ENCODE peak calls at places on chromosomes 11 and 22, in nine cellular contexts. J is fibroblast of mammary gland; Q is CD8-positive, alpha-beta memory T cell; F is spleen; M is SK-N-SH; X is right lobe of liver; R is fibroblast of lung; T is lower lobe of right lung; N is HAP-1. S is an unnamed sample.

GRCh38 chr11:1864216-1864615 is 11.3 kb downstream of the LSP1 start:
- DNase-seq in M (peak), T (peak), F (peak), R (peak), X (no peak), N (no peak), J (no peak), Q (no peak), S (no peak)

GRCh38 chr11:13692172-13692571 is 23.7 kb downstream of the FAR1 start:
- DNase-seq in F (no peak), J (no peak), T (no peak), N (no peak), Q (no peak), M (no peak), X (no peak), R (no peak), S (no peak)

GRCh38 chr22:20130319-20130718 is 1.3 kb upstream of the ZDHHC8 start:
- DNase-seq in X (no peak), N (no peak), F (no peak), R (no peak), M (no peak), J (no peak), Q (no peak), T (no peak), S (no peak)

GRCh38 chr11:117145393-117145761 is 1.3 kb downstream of the PAFAH1B2 start:
- DNase-seq in F (no peak), N (peak), X (no peak), M (peak), Q (no peak), T (no peak), R (peak), J (peak), S (peak)

GRCh38 chr11:27444801-27445215 is 27.8 kb downstream of the LGR4 start:
- DNase-seq in J (no peak), Q (no peak), X (no peak), T (no peak), R (no peak), F (no peak), M (no peak), N (peak), S (no peak)

GRCh38 chr11:10885703-10886363 is 28.0 kb upstream of the ZBED5 start:
- DNase-seq in J (peak), F (no peak), T (no peak), X (no peak), R (peak), Q (no peak), M (peak), N (no peak), S (no peak)

GRCh38 chr11:125382211-125382807 is 113.8 kb downstream of the FEZ1 start:
- DNase-seq in T (no peak), M (no peak), J (no peak), N (no peak), Q (no peak), R (no peak), F (peak), X (no peak), S (no peak)

GRCh38 chr11:134579709-134580634 is 167.9 kb upstream of the B3GAT1 start:
- DNase-seq in Q (no peak), J (no peak), M (peak), T (no peak), N (no peak), F (no peak), X (no peak), R (no peak), S (no peak)

GRCh38 chr11:128553662-128554392 is 33.5 kb downstream of the ETS1 start:
- DNase-seq in M (no peak), T (no peak), Q (no peak), X (no peak), F (no peak), N (no peak), R (no peak), J (peak), S (no peak)

GRCh38 chr11:133115099-133115498 is 417.2 kb downstream of the OPCML start:
- DNase-seq in Q (no peak), T (no peak), R (no peak), M (no peak), J (no peak), X (peak), N (no peak), F (no peak), S (no peak)
- H3K4me3 ChIP-seq in Q (no peak), T (no peak), R (no peak), M (no peak), J (no peak), X (no peak), N (no peak), F (no peak), S (no peak)

GRCh38 chr22:39996732-39997131 is 2.0 kb downstream of the FAM83F start:
- DNase-seq in T (no peak), M (no peak), J (no peak), R (no peak), Q (no peak), F (no peak), X (no peak), N (no peak), S (no peak)

GRCh38 chr22:39994566-39995345 is at the start of gene FAM83F:
- DNase-seq in M (no peak), T (peak), J (no peak), Q (peak), F (peak), R (no peak), X (peak), N (no peak), S (peak)

GRCh38 chr22:39994046-39994565 is 648 bp upstream of the FAM83F start:
- DNase-seq in T (no peak), N (no peak), X (no peak), F (no peak), R (no peak), Q (no peak), M (no peak), J (no peak), S (no peak)

GRCh38 chr22:39997421-39997820 is 2.7 kb downstream of the FAM83F start:
- DNase-seq in F (no peak), R (no peak), T (no peak), M (no peak), X (no peak), Q (no peak), N (no peak), J (no peak), S (no peak)

GRCh38 chr22:39995346-39996252 is 845 bp downstream of the FAM83F start:
- DNase-seq in R (no peak), Q (no peak), F (no peak), J (no peak), N (no peak), M (no peak), X (peak), T (no peak), S (peak)
- H3K4me3 ChIP-seq in R (no peak), Q (no peak), F (peak), J (no peak), N (no peak), M (no peak), X (peak), T (peak), S (peak)

GRCh38 chr11:88555829-88556202 is 218.3 kb upstream of the CTSC start:
- DNase-seq in Q (no peak), J (peak), T (no peak), F (no peak), M (no peak), N (no peak), R (peak), X (no peak), S (no peak)
- H3K4me3 ChIP-seq in Q (no peak), J (no peak), T (no peak), F (no peak), M (peak), N (no peak), R (no peak), X (no peak), S (no peak)

GRCh38 chr11:32436751-32437405 is 1.5 kb upstream of the WT1 start:
- DNase-seq in F (no peak), R (no peak), J (no peak), M (peak), Q (no peak), X (no peak), T (no peak), N (no peak), S (no peak)

GRCh38 chr11:32435947-32436750 is 810 bp upstream of the WT1 start:
- DNase-seq in R (no peak), T (no peak), N (no peak), J (no peak), X (no peak), M (peak), F (peak), Q (no peak), S (no peak)

GRCh38 chr11:32435152-32435480 is 223 bp downstream of the WT1 start:
- DNase-seq in M (no peak), J (no peak), N (peak), R (no peak), T (no peak), F (peak), Q (no peak), X (no peak), S (no peak)

GRCh38 chr11:32434387-32435151 is 770 bp downstream of the WT1 start:
- DNase-seq in R (no peak), Q (no peak), N (peak), F (peak), M (peak), X (no peak), T (no peak), J (no peak), S (no peak)

DNA sequence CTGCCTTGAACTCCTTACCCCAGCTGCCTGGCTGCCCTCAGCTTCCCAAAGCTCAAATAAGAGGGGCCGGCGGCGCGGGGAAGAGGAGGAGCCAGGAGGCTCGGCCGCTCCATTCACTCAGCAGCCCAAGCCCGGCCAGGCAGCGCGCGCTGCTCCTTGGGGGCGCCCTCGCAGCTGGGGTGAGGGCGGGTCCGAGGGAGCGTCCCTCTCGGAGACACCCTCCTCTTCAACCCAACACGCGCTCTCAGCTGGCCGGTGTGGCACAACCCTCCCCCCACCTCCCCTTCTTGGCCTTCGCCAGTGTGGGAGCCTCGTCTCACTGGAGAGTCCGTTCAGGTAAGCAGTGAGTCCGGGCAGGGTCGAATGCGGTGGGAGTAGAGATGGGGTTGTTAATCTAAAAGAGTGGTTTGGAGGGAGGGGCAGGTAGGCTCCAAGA is at the start of gene WT1:
- DNase-seq in F (peak), Q (no peak), N (peak), M (peak), T (no peak), X (no peak), J (no peak), R (no peak), S (no peak)
- H3K4me3 ChIP-seq in F (peak), Q (no peak), N (peak), M (no peak), T (peak), X (peak), J (no peak), R (no peak), S (no peak)

GRCh38 chr11:44567876-44568256 is 2.4 kb downstream of the CD82 start:
- DNase-seq in T (no peak), F (peak), J (no peak), X (no peak), Q (no peak), R (no peak), N (no peak), M (no peak), S (no peak)

GRCh38 chr11:44566559-44566949 is 1.1 kb downstream of the CD82 start:
- DNase-seq in F (no peak), R (no peak), T (no peak), X (no peak), N (no peak), M (no peak), J (no peak), Q (no peak), S (no peak)

GRCh38 chr11:44566952-44567875 is 1.8 kb downstream of the CD82 start:
- DNase-seq in J (no peak), F (no peak), X (no peak), N (no peak), T (no peak), R (no peak), Q (peak), M (no peak), S (no peak)

GRCh38 chr11:44568706-44569473 is 3.4 kb downstream of the CD82 start:
- DNase-seq in Q (peak), R (peak), T (peak), M (peak), J (peak), X (peak), N (no peak), F (peak), S (peak)

GRCh38 chr11:44568358-44568705 is 2.9 kb downstream of the CD82 start:
- DNase-seq in Q (no peak), T (no peak), N (no peak), X (no peak), R (no peak), M (peak), F (no peak), J (no peak), S (no peak)
- H3K4me3 ChIP-seq in Q (peak), T (peak), N (no peak), X (no peak), R (peak), M (no peak), F (peak), J (no peak), S (no peak)

GRCh38 chr11:34460335-34460734 is 21.6 kb downstream of the CAT start:
- DNase-seq in X (no peak), T (no peak), M (no peak), J (no peak), N (no peak), R (no peak), F (no peak), Q (no peak), S (no peak)

GRCh38 chr11:34458566-34458965 is 19.8 kb downstream of the CAT start:
- DNase-seq in F (no peak), T (no peak), N (no peak), M (no peak), X (no peak), Q (no peak), J (no peak), R (no peak), S (no peak)

GRCh38 chr11:34461215-34461614 is 22.5 kb downstream of the CAT start:
- DNase-seq in Q (no peak), R (no peak), J (no peak), X (peak), T (no peak), F (no peak), M (no peak), N (no peak), S (no peak)

GRCh38 chr11:34457607-34458006 is 18.9 kb downstream of the CAT start:
- DNase-seq in T (no peak), M (no peak), J (no peak), F (no peak), X (no peak), N (no peak), R (no peak), Q (no peak), S (no peak)

GRCh38 chr11:34459507-34460162 is 20.9 kb downstream of the CAT start:
- DNase-seq in F (no peak), J (no peak), T (no peak), R (no peak), N (no peak), X (peak), M (no peak), Q (no peak), S (no peak)
- H3K4me3 ChIP-seq in F (no peak), J (no peak), T (no peak), R (no peak), N (no peak), X (no peak), M (no peak), Q (no peak), S (no peak)